ENCODE peak calls at places on chromosomes 12 and 14, in five cellular contexts. One of them, this sample, is unnamed.

GRCh38 chr12:96902076-96902475 is 5.0 kb upstream of the NEDD1 start:
- DNase-seq in IMR-90: no peak
- DNase-seq in OCI-LY7: peak; percentile 31
- DNase-seq in A673: peak; percentile 48
- DNase-seq in mucosa of descending colon: no peak
- DNase-seq in this sample: no peak

GRCh38 chr14:96264850-96265249 is 8.8 kb downstream of the BDKRB1 start:
- DNase-seq in OCI-LY7: no peak
- DNase-seq in IMR-90: peak; percentile 45
- DNase-seq in mucosa of descending colon: no peak
- DNase-seq in A673: peak; percentile 21
- DNase-seq in this sample: no peak

GRCh38 chr12:89225808-89226368 is 126.4 kb downstream of the DUSP6 start:
- DNase-seq in A673: peak; percentile 51
- DNase-seq in mucosa of descending colon: peak; percentile 42
- DNase-seq in OCI-LY7: no peak
- DNase-seq in IMR-90: peak; percentile 93
- DNase-seq in this sample: peak; percentile 62

GRCh38 chr12:106360400-106360994 is 2.9 kb downstream of the POLR3B start:
- DNase-seq in OCI-LY7: no peak
- DNase-seq in A673: no peak
- DNase-seq in IMR-90: no peak
- DNase-seq in mucosa of descending colon: no peak
- DNase-seq in this sample: no peak

GRCh38 chr12:54689984-54690383 is 41.8 kb upstream of the DCD start:
- DNase-seq in OCI-LY7: no peak
- DNase-seq in mucosa of descending colon: no peak
- DNase-seq in IMR-90: no peak
- DNase-seq in A673: peak; percentile 37
- DNase-seq in this sample: no peak

GRCh38 chr12:88472248-88472647 is 108.0 kb downstream of the KITLG start:
- DNase-seq in A673: no peak
- DNase-seq in mucosa of descending colon: no peak
- DNase-seq in IMR-90: peak; percentile 41
- DNase-seq in OCI-LY7: no peak
- DNase-seq in this sample: no peak

GRCh38 chr12:22700126-22700525 is 75.2 kb downstream of the ETNK1 start:
- DNase-seq in IMR-90: peak; percentile 29
- DNase-seq in OCI-LY7: no peak
- DNase-seq in mucosa of descending colon: no peak
- DNase-seq in A673: no peak
- DNase-seq in this sample: peak; percentile 88

GRCh38 chr14:95445161-95445560 is 71.3 kb downstream of the SYNE3 start:
- DNase-seq in mucosa of descending colon: no peak
- DNase-seq in IMR-90: no peak
- DNase-seq in A673: no peak
- DNase-seq in OCI-LY7: no peak
- DNase-seq in this sample: no peak

GRCh38 chr12:131735863-131736806 is 25.2 kb downstream of the SFSWAP start:
- DNase-seq in mucosa of descending colon: no peak
- DNase-seq in OCI-LY7: no peak
- DNase-seq in A673: no peak
- DNase-seq in IMR-90: no peak
- DNase-seq in this sample: peak; percentile 58

GRCh38 chr14:87810711-87811110 is 182.3 kb downstream of the GALC start:
- DNase-seq in mucosa of descending colon: no peak
- DNase-seq in A673: no peak
- DNase-seq in IMR-90: no peak
- DNase-seq in OCI-LY7: peak; percentile 1
- DNase-seq in this sample: no peak

GRCh38 chr14:102554835-102555819 is 37.3 kb upstream of the RCOR1 start:
- DNase-seq in IMR-90: no peak
- DNase-seq in OCI-LY7: no peak
- DNase-seq in A673: peak; percentile 81
- DNase-seq in mucosa of descending colon: peak; percentile 81
- DNase-seq in this sample: peak; percentile 90

GRCh38 chr12:124359671-124360581 is 65.0 kb downstream of the RFLNA start:
- DNase-seq in A673: no peak
- DNase-seq in OCI-LY7: no peak
- DNase-seq in mucosa of descending colon: peak; percentile 82
- DNase-seq in IMR-90: no peak
- DNase-seq in this sample: no peak

GRCh38 chr14:93958567-93959238 is 17.7 kb downstream of the ASB2 start:
- DNase-seq in IMR-90: no peak
- DNase-seq in mucosa of descending colon: no peak
- DNase-seq in A673: no peak
- DNase-seq in OCI-LY7: peak; percentile 27
- DNase-seq in this sample: peak; percentile 15

GRCh38 chr14:96754162-96754844 is 42.9 kb upstream of the VRK1 start:
- DNase-seq in OCI-LY7: no peak
- DNase-seq in mucosa of descending colon: no peak
- DNase-seq in A673: no peak
- DNase-seq in IMR-90: peak; percentile 5
- DNase-seq in this sample: no peak

GRCh38 chr14:23633160-23633701 is 2.9 kb upstream of the DHRS2 start:
- DNase-seq in OCI-LY7: no peak
- DNase-seq in mucosa of descending colon: no peak
- DNase-seq in A673: peak; percentile 7
- DNase-seq in IMR-90: no peak
- DNase-seq in this sample: peak; percentile 46

GRCh38 chr14:68797180-68797670 is 4.4 kb upstream of the ZFP36L1 start:
- DNase-seq in OCI-LY7: no peak
- DNase-seq in IMR-90: no peak
- DNase-seq in A673: no peak
- DNase-seq in mucosa of descending colon: no peak
- DNase-seq in this sample: peak; percentile 49

GRCh38 chr12:71139153-71139735 is 18.6 kb downstream of the TSPAN8 start:
- DNase-seq in IMR-90: no peak
- DNase-seq in A673: no peak
- DNase-seq in mucosa of descending colon: no peak
- DNase-seq in OCI-LY7: no peak
- DNase-seq in this sample: no peak

GRCh38 chr12:98227162-98227561 is 288.2 kb upstream of the TMPO start:
- DNase-seq in IMR-90: peak; percentile 21
- DNase-seq in A673: peak; percentile 53
- DNase-seq in mucosa of descending colon: no peak
- DNase-seq in OCI-LY7: peak; percentile 20
- DNase-seq in this sample: no peak

GRCh38 chr12:50200507-50201273 is 33.5 kb upstream of the CERS5 start:
- DNase-seq in OCI-LY7: no peak
- DNase-seq in IMR-90: peak; percentile 81
- DNase-seq in A673: no peak
- DNase-seq in mucosa of descending colon: no peak
- DNase-seq in this sample: no peak

GRCh38 chr12:40723001-40723400 is 30.8 kb downstream of the CNTN1 start:
- DNase-seq in OCI-LY7: no peak
- DNase-seq in IMR-90: no peak
- DNase-seq in mucosa of descending colon: no peak
- DNase-seq in A673: no peak
- DNase-seq in this sample: no peak

GRCh38 chr12:38776657-38777056 is 128.7 kb downstream of the CPNE8 start:
- DNase-seq in OCI-LY7: no peak
- DNase-seq in IMR-90: no peak
- DNase-seq in mucosa of descending colon: no peak
- DNase-seq in A673: no peak
- DNase-seq in this sample: no peak

GRCh38 chr12:52819021-52819420 is 5.1 kb upstream of the KRT4 start:
- DNase-seq in OCI-LY7: no peak
- DNase-seq in A673: no peak
- DNase-seq in mucosa of descending colon: no peak
- DNase-seq in IMR-90: no peak
- DNase-seq in this sample: no peak

GRCh38 chr14:64958743-64959142 is 13.4 kb downstream of the RAB15 start:
- DNase-seq in mucosa of descending colon: no peak
- DNase-seq in OCI-LY7: no peak
- DNase-seq in A673: no peak
- DNase-seq in IMR-90: no peak
- DNase-seq in this sample: no peak

GRCh38 chr12:74537126-74537706 is 419 bp upstream of the ATXN7L3B start:
- DNase-seq in mucosa of descending colon: no peak
- DNase-seq in IMR-90: peak; percentile 69
- DNase-seq in OCI-LY7: peak; percentile 83
- DNase-seq in A673: peak; percentile 81
- DNase-seq in this sample: peak; percentile 83

GRCh38 chr14:71339650-71340415 is 432.6 kb downstream of the PCNX1 start:
- DNase-seq in OCI-LY7: no peak
- DNase-seq in mucosa of descending colon: no peak
- DNase-seq in IMR-90: no peak
- DNase-seq in A673: peak; percentile 88
- DNase-seq in this sample: no peak

GRCh38 chr14:99273724-99274345 is 1.8 kb upstream of the BCL11B start:
- DNase-seq in IMR-90: no peak
- DNase-seq in mucosa of descending colon: peak; percentile 86
- DNase-seq in OCI-LY7: no peak
- DNase-seq in A673: peak; percentile 56
- DNase-seq in this sample: peak; percentile 80

GRCh38 chr14:42214981-42215491 is 608.4 kb downstream of the LRFN5 start:
- DNase-seq in IMR-90: peak; percentile 86
- DNase-seq in OCI-LY7: no peak
- DNase-seq in A673: no peak
- DNase-seq in mucosa of descending colon: no peak
- DNase-seq in this sample: peak; percentile 47

DNA sequence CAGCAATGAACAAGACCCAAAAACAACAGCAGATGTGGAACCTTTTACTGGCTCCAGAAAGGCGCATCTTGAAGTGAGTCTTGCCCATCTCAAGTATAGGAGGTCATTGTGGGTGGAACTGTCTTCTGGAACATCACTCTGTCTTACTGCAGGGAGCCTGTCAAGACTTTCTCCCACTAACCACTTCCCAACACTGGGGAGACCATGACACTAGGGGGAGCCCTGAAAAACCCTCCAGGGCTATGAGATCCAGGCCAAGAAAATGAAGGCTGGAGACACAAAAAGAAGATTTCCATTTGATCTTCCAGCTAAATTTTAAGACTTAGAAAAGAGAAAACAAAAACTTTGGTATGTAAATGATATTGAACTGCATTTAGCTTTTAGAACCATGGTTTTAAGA is 13.5 kb upstream of the ATG14 start:
- DNase-seq in IMR-90: no peak
- DNase-seq in mucosa of descending colon: no peak
- DNase-seq in A673: no peak
- DNase-seq in OCI-LY7: no peak
- DNase-seq in this sample: peak; percentile 31
- TF ChIP-seq CTCF in IMR-90: no peak
- TF ChIP-seq CTCF in mucosa of descending colon: no peak
- TF ChIP-seq CTCF in A673: no peak
- TF ChIP-seq CTCF in OCI-LY7: no peak
- TF ChIP-seq CTCF in this sample: no peak

GRCh38 chr12:79251356-79251755 is 386.8 kb downstream of the SYT1 start:
- DNase-seq in mucosa of descending colon: no peak
- DNase-seq in OCI-LY7: no peak
- DNase-seq in A673: no peak
- DNase-seq in IMR-90: peak; percentile 61
- DNase-seq in this sample: no peak

GRCh38 chr12:79252358-79253075 is 387.9 kb downstream of the SYT1 start:
- DNase-seq in mucosa of descending colon: no peak
- DNase-seq in A673: no peak
- DNase-seq in IMR-90: peak; percentile 67
- DNase-seq in OCI-LY7: no peak
- DNase-seq in this sample: no peak

GRCh38 chr12:79250186-79250585 is 385.6 kb downstream of the SYT1 start:
- DNase-seq in A673: no peak
- DNase-seq in mucosa of descending colon: no peak
- DNase-seq in OCI-LY7: no peak
- DNase-seq in IMR-90: peak; percentile 87
- DNase-seq in this sample: no peak

GRCh38 chr12:79250955-79251354 is 386.4 kb downstream of the SYT1 start:
- DNase-seq in OCI-LY7: no peak
- DNase-seq in A673: no peak
- DNase-seq in mucosa of descending colon: no peak
- DNase-seq in IMR-90: peak; percentile 35
- DNase-seq in this sample: no peak

DNA sequence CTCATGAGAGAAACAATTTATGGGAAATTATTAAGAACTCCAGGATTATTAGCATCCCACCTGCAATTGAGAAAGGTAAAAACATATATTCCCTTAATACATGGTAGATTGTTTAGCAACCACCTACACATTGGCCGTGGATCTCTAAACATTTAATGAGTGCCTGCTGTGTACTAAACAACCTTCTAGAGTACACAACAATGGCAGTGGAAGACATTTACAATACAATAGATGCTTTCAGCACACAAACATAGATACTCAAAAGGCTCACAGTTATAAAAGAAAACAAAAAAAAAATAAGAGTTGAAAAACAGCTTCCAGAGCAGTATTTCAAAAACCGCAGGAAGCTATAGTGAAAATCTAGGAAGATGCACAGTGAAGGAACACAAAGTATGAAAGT is 382.9 kb downstream of the SYT1 start:
- DNase-seq in A673: no peak
- DNase-seq in IMR-90: no peak
- DNase-seq in mucosa of descending colon: no peak
- DNase-seq in OCI-LY7: no peak
- DNase-seq in this sample: no peak
- H3K4me1 ChIP-seq in A673: no peaks in the 10 kb centered on the region
- H3K4me1 ChIP-seq in IMR-90: peaks cover 2% of the 10 kb centered on the region
- H3K4me1 ChIP-seq in mucosa of descending colon: no peaks in the 10 kb centered on the region
- H3K4me1 ChIP-seq in OCI-LY7: no peaks in the 10 kb centered on the region
- H3K4me1 ChIP-seq in this sample: no peaks in the 10 kb centered on the region

DNA sequence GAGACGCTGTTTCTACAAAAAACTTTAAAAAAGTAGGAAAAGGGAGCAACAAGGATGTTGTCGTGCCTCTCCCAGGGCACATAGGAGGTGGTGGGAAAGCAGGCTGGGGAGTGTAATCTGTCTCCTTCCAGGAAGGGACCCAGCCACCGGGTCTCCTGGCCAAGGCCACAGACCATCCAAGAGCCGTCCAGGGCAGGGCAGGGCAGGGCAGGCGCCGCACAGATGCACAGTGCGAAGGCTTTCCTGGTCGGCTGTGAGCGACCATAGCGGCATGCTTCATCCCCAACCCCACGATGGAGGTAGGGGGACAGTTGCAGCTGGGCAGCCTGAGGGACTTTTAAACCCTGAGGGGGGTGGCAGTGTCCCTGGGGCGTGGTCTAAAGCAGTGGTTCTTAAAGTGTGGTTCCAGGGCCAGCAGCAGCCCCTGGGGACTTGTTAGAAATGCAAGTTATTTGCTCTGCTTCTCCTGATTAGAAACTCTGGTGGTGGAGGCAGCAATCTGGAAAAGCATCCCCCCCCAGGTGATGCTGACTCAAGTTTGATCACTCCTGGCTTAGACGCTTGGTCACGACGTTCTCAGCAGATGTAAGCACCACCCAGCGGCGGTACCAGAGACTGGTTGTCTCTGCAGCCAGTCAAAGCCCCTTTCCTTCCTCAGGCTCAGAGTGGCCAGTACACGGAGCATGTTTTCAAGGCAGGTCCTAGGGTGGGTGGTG is 197.4 kb upstream of the PRMT8 start:
- DNase-seq in A673: no peak
- DNase-seq in IMR-90: peak; percentile 55
- DNase-seq in mucosa of descending colon: no peak
- DNase-seq in OCI-LY7: no peak
- DNase-seq in this sample: peak; percentile 95
- TF ChIP-seq CTCF in A673: no peak
- TF ChIP-seq CTCF in IMR-90: no peak
- TF ChIP-seq CTCF in mucosa of descending colon: no peak
- TF ChIP-seq CTCF in OCI-LY7: no peak
- TF ChIP-seq CTCF in this sample: no peak

GRCh38 chr14:91227183-91227628 is 17.3 kb downstream of the GPR68 start:
- DNase-seq in mucosa of descending colon: no peak
- DNase-seq in IMR-90: no peak
- DNase-seq in A673: no peak
- DNase-seq in OCI-LY7: no peak
- DNase-seq in this sample: no peak
- H3K4me1 ChIP-seq in mucosa of descending colon: no peaks in the 10 kb centered on the region
- H3K4me1 ChIP-seq in IMR-90: peaks cover 6% of the 10 kb centered on the region
- H3K4me1 ChIP-seq in A673: no peaks in the 10 kb centered on the region
- H3K4me1 ChIP-seq in OCI-LY7: peaks cover 35% of the 10 kb centered on the region
- H3K4me1 ChIP-seq in this sample: peaks cover 49% of the 10 kb centered on the region

This sample was measured in osteoblast.